ENCODE peak calls at places on chromosomes 3 and 15, in four cellular contexts. J, U, N and R are unnamed samples.

GRCh38 chr3:178194547-178194946 is 341.7 kb upstream of the KCNMB2 start:
- DNase-seq in N (no peak), U (no peak), J (no peak), R (no peak)

GRCh38 chr15:100147828-100148227 is 193.9 kb downstream of the ADAMTS17 start:
- DNase-seq in N (no peak), U (no peak), J (no peak), R (no peak)

GRCh38 chr3:100089802-100090668 is 24.3 kb downstream of the FILIP1L start:
- DNase-seq in U (no peak), N (peak), J (peak), R (no peak)

GRCh38 chr3:29275309-29275708 is 5.6 kb upstream of the RBMS3 start:
- DNase-seq in J (no peak), N (no peak), U (no peak), R (peak)

GRCh38 chr15:39344662-39345141 is 236.2 kb upstream of the THBS1 start:
- DNase-seq in J (no peak), U (no peak), N (no peak), R (no peak)

GRCh38 chr3:109045271-109046051 is 72.5 kb downstream of the MORC1 start:
- DNase-seq in N (no peak), J (no peak), U (no peak), R (no peak)

GRCh38 chr3:156818890-156819289 is 7.3 kb upstream of the LEKR1 start:
- DNase-seq in N (no peak), J (no peak), U (no peak), R (no peak)

GRCh38 chr3:52238761-52239701 is at the start of gene TWF2:
- DNase-seq in N (peak), U (peak), J (peak), R (no peak)

GRCh38 chr3:23435318-23435717 is 232.2 kb downstream of the UBE2E2 start:
- DNase-seq in J (no peak), U (no peak), N (peak), R (no peak)

GRCh38 chr15:99123706-99124451 is 19.0 kb downstream of the SYNM start:
- DNase-seq in N (peak), U (peak), J (peak), R (peak)

GRCh38 chr3:129690406-129690805 is 83.9 kb upstream of the PLXND1 start:
- DNase-seq in J (peak), N (peak), U (peak), R (peak)

GRCh38 chr3:40725026-40725425 is 200.3 kb downstream of the ZNF621 start:
- DNase-seq in U (no peak), J (no peak), N (no peak), R (no peak)

GRCh38 chr3:197297020-197297419 is 1.4 kb downstream of the DLG1 start:
- DNase-seq in J (no peak), U (no peak), N (peak), R (no peak)

GRCh38 chr3:95327478-95327877 is 1264.6 kb downstream of the NSUN3 start:
- DNase-seq in U (no peak), J (no peak), N (no peak), R (no peak)

GRCh38 chr15:80503319-80503952 is 99.3 kb downstream of the ARNT2 start:
- DNase-seq in U (no peak), N (no peak), J (no peak), R (no peak)

GRCh38 chr3:14602804-14603644 is 48.5 kb upstream of the CCDC174 start:
- DNase-seq in N (no peak), U (peak), J (peak), R (no peak)

GRCh38 chr15:95108673-95109072 is 877.3 kb downstream of the MCTP2 start:
- DNase-seq in N (no peak), U (no peak), J (no peak), R (no peak)

GRCh38 chr15:40286061-40286532 is 3.2 kb upstream of the ANKRD63 start:
- DNase-seq in N (peak), U (peak), J (no peak), R (no peak)

GRCh38 chr3:14031271-14031670 is 93.4 kb downstream of the CHCHD4 start:
- DNase-seq in U (no peak), N (no peak), J (no peak), R (no peak)

GRCh38 chr3:15064299-15064834 is 748 bp downstream of the MRPS25 start:
- DNase-seq in J (peak), N (peak), U (no peak), R (no peak)

GRCh38 chr15:34373951-34374350 is 7.0 kb upstream of the LPCAT4 start:
- DNase-seq in N (no peak), U (no peak), J (no peak), R (no peak)

GRCh38 chr3:14145236-14145635 is 20.4 kb downstream of the TMEM43 start:
- DNase-seq in N (no peak), J (no peak), U (no peak), R (no peak)

GRCh38 chr15:69414702-69415161 is 583 bp downstream of the KIF23 start:
- DNase-seq in N (peak), J (peak), U (peak), R (peak)

DNA sequence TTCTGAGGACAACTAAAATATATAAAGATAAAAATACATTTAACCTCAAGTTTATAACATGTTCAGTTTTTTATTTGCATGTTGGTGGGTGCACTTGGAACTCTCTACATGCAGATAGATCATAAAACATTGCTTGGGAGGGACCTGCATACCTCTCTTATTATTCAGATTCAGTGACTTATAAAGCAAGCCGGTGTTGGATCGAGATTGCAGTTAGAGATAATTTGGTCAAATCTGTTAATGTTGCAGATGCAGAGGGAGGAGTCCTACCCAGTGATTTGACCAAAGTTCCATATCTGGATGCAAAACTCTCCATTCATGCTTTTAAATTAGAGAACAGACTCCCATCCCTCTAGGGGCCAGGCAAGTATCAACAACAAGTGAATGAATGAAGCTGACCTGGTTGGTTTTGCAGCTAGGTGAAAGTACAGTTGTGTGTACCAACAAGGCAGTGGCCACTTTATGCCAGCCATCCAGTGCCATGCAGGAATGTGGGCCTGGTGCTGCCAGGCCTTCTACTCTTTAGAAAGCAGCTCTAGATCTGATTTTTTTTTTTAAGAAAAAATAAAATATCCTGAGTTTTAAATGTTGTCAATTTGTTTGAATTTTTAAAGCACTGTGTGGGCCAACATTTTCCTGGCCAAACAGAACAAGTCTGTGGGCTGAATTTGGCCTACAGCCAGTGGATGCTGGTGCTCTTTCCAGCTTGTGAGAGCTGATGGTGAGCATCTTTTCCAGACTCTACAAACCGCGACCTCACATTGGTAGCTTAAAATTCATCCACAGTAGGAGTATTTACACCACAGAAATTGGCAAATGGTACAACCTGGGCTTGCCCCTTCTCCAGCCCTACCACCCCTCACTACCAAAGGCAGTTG is 12.3 kb downstream of the CDIN1 start:
- DNase-seq in N (no peak), J (no peak), U (no peak), R (no peak)
- TF ChIP-seq CTCF in N (no peak), J (no peak), U (no peak), R (peak)

DNA sequence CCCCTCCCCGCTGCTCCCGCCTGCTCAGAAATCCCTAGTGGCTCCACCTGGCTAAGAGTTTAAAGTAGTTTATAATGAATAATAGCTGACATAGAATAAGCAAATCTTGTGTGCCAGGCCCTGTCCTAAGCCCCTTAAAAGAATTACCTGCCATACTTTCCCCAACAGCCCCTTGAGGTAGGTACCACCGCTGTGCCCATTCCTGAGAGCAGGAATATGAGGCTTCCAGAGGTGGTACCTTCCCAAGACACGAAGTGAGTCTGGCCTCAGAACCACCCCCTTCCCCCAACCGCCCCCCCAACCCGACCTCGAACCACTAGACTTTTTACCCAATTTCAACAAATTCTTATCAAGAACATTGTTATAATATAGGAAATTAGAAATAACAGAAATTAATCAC is 1.2 kb downstream of the ABHD6 start:
- DNase-seq in U (no peak), N (no peak), J (no peak), R (no peak)
- H3K4me3 ChIP-seq in U (peak), N (no peak), J (peak), R (peak)

GRCh38 chr3:195123196-195123805 is 147.7 kb downstream of the XXYLT1 start:
- DNase-seq in J (peak), N (no peak), U (no peak), R (no peak)
- TF ChIP-seq CTCF in J (peak), N (no peak), U (peak), R (no peak)

DNA sequence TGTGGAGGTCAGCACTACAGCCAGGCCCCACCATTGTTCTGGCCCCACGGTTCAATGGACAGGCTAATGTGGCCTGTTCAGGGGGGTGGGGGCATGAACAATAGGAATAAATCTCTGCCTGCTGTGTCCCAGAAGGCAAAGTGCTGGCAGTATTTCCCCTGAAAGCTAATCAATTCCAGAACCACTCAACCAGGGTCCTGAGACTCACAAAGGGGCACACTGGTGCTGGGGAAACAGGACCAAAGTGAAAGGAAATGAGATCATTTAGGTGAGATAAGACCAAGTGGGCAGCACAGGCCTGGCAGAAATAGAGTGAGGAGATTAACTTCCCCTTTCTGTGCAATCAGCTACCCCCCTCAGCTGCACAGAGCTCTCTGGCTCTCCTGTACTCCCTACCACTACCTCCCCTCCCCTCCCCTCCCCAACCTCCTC is 11.5 kb downstream of the CRYGS start:
- DNase-seq in U (no peak), J (no peak), N (peak), R (no peak)
- H3K4me3 ChIP-seq in U (no peak), J (no peak), N (no peak), R (no peak)

DNA sequence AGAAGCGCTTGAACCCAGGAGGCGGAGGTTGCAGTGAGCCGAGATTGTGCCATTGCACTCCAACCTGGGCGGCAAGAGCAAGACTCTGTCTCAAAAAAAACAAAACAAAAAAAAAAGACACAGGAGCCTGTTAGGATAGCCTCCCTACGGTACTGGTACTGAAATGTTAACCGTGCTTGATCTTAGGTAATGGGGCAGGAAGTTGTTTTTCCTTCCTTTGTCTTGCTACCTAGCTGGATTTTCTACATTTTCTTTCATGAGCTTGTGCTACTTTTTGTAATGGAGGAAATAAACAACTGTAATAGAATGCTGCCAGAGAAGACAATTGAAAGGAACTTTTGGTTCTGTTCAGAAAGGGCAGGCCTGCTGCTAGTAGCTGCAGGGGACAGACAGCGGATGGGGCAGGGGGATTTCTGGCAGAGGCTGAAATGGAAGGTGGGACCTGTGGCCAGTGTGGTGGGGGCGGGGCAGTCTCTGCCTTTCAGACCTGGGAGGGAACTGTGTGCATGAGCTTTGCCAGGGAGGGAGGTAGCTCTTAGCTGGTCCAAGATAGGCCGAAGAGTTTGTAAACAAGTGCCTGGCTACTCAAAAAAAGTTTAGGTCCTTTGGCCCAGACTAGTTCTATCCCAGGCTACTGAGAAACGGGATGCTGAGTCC is 49.0 kb upstream of the SEMA4B start:
- DNase-seq in U (peak), J (no peak), N (no peak), R (no peak)
- TF ChIP-seq CTCF in U (no peak), J (no peak), N (no peak), R (no peak)

GRCh38 chr15:72140088-72140487 is 21.9 kb downstream of the SENP8 start:
- DNase-seq in U (no peak), J (no peak), N (no peak), R (no peak)
- H3K4me3 ChIP-seq in U (no peak), J (no peak), N (no peak), R (no peak)

GRCh38 chr3:167437428-167438139 is 36.3 kb downstream of the SERPINI2 start:
- DNase-seq in N (peak), J (no peak), U (no peak), R (no peak)
- TF ChIP-seq CTCF in N (no peak), J (no peak), U (no peak), R (no peak)

GRCh38 chr15:47756872-47757271 is 39.6 kb downstream of the SEMA6D start:
- DNase-seq in U (no peak), N (no peak), J (peak), R (peak)
- H3K4me3 ChIP-seq in U (no peak), N (no peak), J (no peak), R (no peak)

GRCh38 chr3:193592841-193593665 is at the start of gene OPA1:
- DNase-seq in U (peak), J (peak), N (peak), R (peak)
- TF ChIP-seq CTCF in U (peak), J (no peak), N (peak), R (peak)

GRCh38 chr3:122183521-122183892 is at the start of gene CASR:
- DNase-seq in N (no peak), J (peak), U (peak), R (no peak)

GRCh38 chr3:122188758-122189157 is 5.3 kb downstream of the CASR start:
- DNase-seq in N (no peak), J (no peak), U (no peak), R (no peak)

GRCh38 chr3:122183893-122184590 is 574 bp downstream of the CASR start:
- DNase-seq in N (no peak), U (peak), J (peak), R (no peak)

GRCh38 chr3:122186372-122186771 is 2.9 kb downstream of the CASR start:
- DNase-seq in J (no peak), U (no peak), N (no peak), R (no peak)

GRCh38 chr3:122184591-122184929 is 1.1 kb downstream of the CASR start:
- DNase-seq in J (no peak), N (no peak), U (no peak), R (no peak)
- H3K4me3 ChIP-seq in J (peak), N (no peak), U (peak), R (no peak)